ENCODE peak calls at places on chromosomes 13 and 19, in eight cellular contexts. One of them, this sample, is unnamed.

GRCh38 chr19:30046522-30046921 is 104.5 kb downstream of the URI1 start:
- DNase-seq in tibial nerve: no peak
- DNase-seq in sigmoid colon: no peak
- DNase-seq in uterus: no peak
- DNase-seq in right lobe of liver: no peak
- DNase-seq in Peyer's patch: no peak
- DNase-seq in stomach: no peak
- DNase-seq in HepG2: no peak
- DNase-seq in this sample: no peak

GRCh38 chr19:34733826-34734600 is at the start of gene ZNF181:
- DNase-seq in tibial nerve: peak; percentile 67
- DNase-seq in sigmoid colon: peak; percentile 94
- DNase-seq in uterus: peak; percentile 85
- DNase-seq in right lobe of liver: peak; percentile 90
- DNase-seq in Peyer's patch: peak; percentile 91
- DNase-seq in stomach: peak; percentile 89
- DNase-seq in HepG2: peak; percentile 86
- DNase-seq in this sample: peak; percentile 92

GRCh38 chr13:51849145-51850101 is 4.4 kb upstream of the TMEM272 start:
- DNase-seq in tibial nerve: no peak
- DNase-seq in sigmoid colon: no peak
- DNase-seq in uterus: no peak
- DNase-seq in right lobe of liver: no peak
- DNase-seq in Peyer's patch: no peak
- DNase-seq in stomach: no peak
- DNase-seq in HepG2: peak; percentile 22
- DNase-seq in this sample: no peak

GRCh38 chr13:20181180-20181579 is 11.6 kb downstream of the GJB2 start:
- DNase-seq in tibial nerve: no peak
- DNase-seq in sigmoid colon: no peak
- DNase-seq in uterus: no peak
- DNase-seq in right lobe of liver: no peak
- DNase-seq in Peyer's patch: no peak
- DNase-seq in stomach: no peak
- DNase-seq in HepG2: no peak
- DNase-seq in this sample: no peak

GRCh38 chr13:99144306-99144705 is 56.3 kb upstream of the UBAC2 start:
- DNase-seq in tibial nerve: no peak
- DNase-seq in sigmoid colon: no peak
- DNase-seq in uterus: no peak
- DNase-seq in right lobe of liver: no peak
- DNase-seq in Peyer's patch: no peak
- DNase-seq in stomach: no peak
- DNase-seq in HepG2: no peak
- DNase-seq in this sample: no peak

GRCh38 chr19:30131246-30131645 is 189.2 kb downstream of the URI1 start:
- DNase-seq in tibial nerve: no peak
- DNase-seq in sigmoid colon: no peak
- DNase-seq in uterus: no peak
- DNase-seq in right lobe of liver: no peak
- DNase-seq in Peyer's patch: no peak
- DNase-seq in stomach: no peak
- DNase-seq in HepG2: no peak
- DNase-seq in this sample: no peak

GRCh38 chr19:42202290-42202867 is 15.1 kb downstream of the DEDD2 start:
- DNase-seq in tibial nerve: no peak
- DNase-seq in sigmoid colon: no peak
- DNase-seq in uterus: no peak
- DNase-seq in right lobe of liver: no peak
- DNase-seq in Peyer's patch: no peak
- DNase-seq in stomach: no peak
- DNase-seq in HepG2: no peak
- DNase-seq in this sample: no peak

GRCh38 chr13:30466358-30466714 is 600 bp upstream of the HMGB1 start:
- DNase-seq in tibial nerve: no peak
- DNase-seq in sigmoid colon: no peak
- DNase-seq in uterus: no peak
- DNase-seq in right lobe of liver: no peak
- DNase-seq in Peyer's patch: no peak
- DNase-seq in stomach: no peak
- DNase-seq in HepG2: no peak
- DNase-seq in this sample: no peak

GRCh38 chr13:20191902-20192469 is 752 bp downstream of the GJB2 start:
- DNase-seq in tibial nerve: no peak
- DNase-seq in sigmoid colon: no peak
- DNase-seq in uterus: no peak
- DNase-seq in right lobe of liver: peak; percentile 62
- DNase-seq in Peyer's patch: peak; percentile 68
- DNase-seq in stomach: peak; percentile 53
- DNase-seq in HepG2: no peak
- DNase-seq in this sample: peak; percentile 66

GRCh38 chr19:34881982-34882381 is 44.7 kb upstream of the ZNF30 start:
- DNase-seq in tibial nerve: no peak
- DNase-seq in sigmoid colon: no peak
- DNase-seq in uterus: no peak
- DNase-seq in right lobe of liver: no peak
- DNase-seq in Peyer's patch: no peak
- DNase-seq in stomach: no peak
- DNase-seq in HepG2: peak; percentile 75
- DNase-seq in this sample: no peak

GRCh38 chr13:57644106-57644505 is 12.6 kb downstream of the PCDH17 start:
- DNase-seq in tibial nerve: no peak
- DNase-seq in sigmoid colon: no peak
- DNase-seq in uterus: no peak
- DNase-seq in right lobe of liver: no peak
- DNase-seq in Peyer's patch: no peak
- DNase-seq in stomach: no peak
- DNase-seq in HepG2: no peak
- DNase-seq in this sample: no peak

GRCh38 chr13:32031025-32031814 is at the start of gene FRY:
- DNase-seq in tibial nerve: peak; percentile 22
- DNase-seq in sigmoid colon: peak; percentile 87
- DNase-seq in uterus: peak; percentile 71
- DNase-seq in right lobe of liver: peak; percentile 91
- DNase-seq in Peyer's patch: peak; percentile 68
- DNase-seq in stomach: peak; percentile 60
- DNase-seq in HepG2: peak; percentile 74
- DNase-seq in this sample: peak; percentile 56

GRCh38 chr19:45886427-45887310 is 728 bp upstream of the IRF2BP1 start:
- DNase-seq in tibial nerve: peak; percentile 78
- DNase-seq in sigmoid colon: peak; percentile 97
- DNase-seq in uterus: peak; percentile 92
- DNase-seq in right lobe of liver: peak; percentile 88
- DNase-seq in Peyer's patch: peak; percentile 92
- DNase-seq in stomach: peak; percentile 93
- DNase-seq in HepG2: peak; percentile 88
- DNase-seq in this sample: peak; percentile 93
- TF ChIP-seq POLR2A in tibial nerve: peak; percentile 60
- TF ChIP-seq POLR2A in sigmoid colon: peak; percentile 62
- TF ChIP-seq POLR2A in uterus: peak; percentile 44
- TF ChIP-seq POLR2A in right lobe of liver: peak; percentile 82
- TF ChIP-seq POLR2A in Peyer's patch: no peak
- TF ChIP-seq POLR2A in stomach: no peak
- TF ChIP-seq POLR2A in HepG2: no peak
- TF ChIP-seq POLR2A in this sample: peak; percentile 66

DNA sequence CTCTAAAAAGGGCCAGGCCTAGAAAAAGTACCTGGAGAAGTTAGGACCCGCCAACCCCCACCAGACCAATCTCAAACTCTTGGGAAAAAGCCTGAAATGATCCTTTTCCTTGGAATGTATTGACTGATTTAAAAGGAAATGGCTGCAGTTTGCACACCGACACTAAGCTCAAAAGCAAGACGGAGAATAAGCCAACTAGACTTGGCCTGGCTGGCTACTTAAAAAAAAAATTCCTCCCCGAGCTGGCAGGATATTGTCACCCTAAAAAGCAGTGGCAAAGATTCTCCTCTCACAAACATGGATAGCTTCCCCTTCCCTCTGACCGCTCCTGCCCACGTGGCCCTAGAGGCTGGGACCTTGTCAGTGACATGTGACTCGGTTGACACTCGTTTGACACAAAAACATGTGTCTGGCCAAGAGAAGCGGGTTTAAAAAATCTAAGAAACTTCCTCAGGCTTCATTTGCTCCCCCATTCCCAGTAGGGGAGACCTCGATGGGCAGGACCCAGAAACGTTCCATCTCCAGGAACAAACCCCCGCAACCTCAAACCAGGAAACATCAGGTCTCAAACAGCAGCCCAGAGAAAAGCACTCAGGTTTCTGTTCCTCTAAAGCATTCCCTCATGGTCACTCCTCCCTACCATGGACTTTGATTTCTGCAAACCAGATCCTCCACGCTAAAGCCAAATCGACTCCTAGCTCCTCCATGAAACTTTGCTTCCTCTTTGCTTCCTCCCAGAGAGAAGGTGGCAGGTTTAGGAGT is 1.3 kb downstream of the RFX1 start:
- DNase-seq in tibial nerve: peak; percentile 49
- DNase-seq in sigmoid colon: peak; percentile 79
- DNase-seq in uterus: no peak
- DNase-seq in right lobe of liver: peak; percentile 84
- DNase-seq in Peyer's patch: peak; percentile 66
- DNase-seq in stomach: peak; percentile 47
- DNase-seq in HepG2: peak; percentile 58
- DNase-seq in this sample: peak; percentile 66
- H3K27ac ChIP-seq in tibial nerve: peak overlapping the region; percentile 100
- H3K27ac ChIP-seq in sigmoid colon: peak overlapping the region; percentile 99
- H3K27ac ChIP-seq in uterus: peak overlapping the region; percentile 100
- H3K27ac ChIP-seq in right lobe of liver: peak overlapping the region; percentile 97
- H3K27ac ChIP-seq in Peyer's patch: peak overlapping the region; percentile 98
- H3K27ac ChIP-seq in stomach: peak overlapping the region; percentile 99
- H3K27ac ChIP-seq in HepG2: peak overlapping the region; percentile 96
- H3K27ac ChIP-seq in this sample: peak overlapping the region; percentile 100

GRCh38 chr19:934865-935422 is 9.1 kb downstream of the ARID3A start:
- DNase-seq in tibial nerve: peak; percentile 58
- DNase-seq in sigmoid colon: peak; percentile 94
- DNase-seq in uterus: peak; percentile 78
- DNase-seq in right lobe of liver: peak; percentile 95
- DNase-seq in Peyer's patch: peak; percentile 85
- DNase-seq in stomach: peak; percentile 97
- DNase-seq in HepG2: peak; percentile 88
- DNase-seq in this sample: peak; percentile 86

GRCh38 chr19:931860-932646 is 6.2 kb downstream of the ARID3A start:
- DNase-seq in tibial nerve: no peak
- DNase-seq in sigmoid colon: no peak
- DNase-seq in uterus: no peak
- DNase-seq in right lobe of liver: no peak
- DNase-seq in Peyer's patch: no peak
- DNase-seq in stomach: no peak
- DNase-seq in HepG2: no peak
- DNase-seq in this sample: no peak

GRCh38 chr19:934197-934840 is 8.5 kb downstream of the ARID3A start:
- DNase-seq in tibial nerve: no peak
- DNase-seq in sigmoid colon: no peak
- DNase-seq in uterus: no peak
- DNase-seq in right lobe of liver: no peak
- DNase-seq in Peyer's patch: no peak
- DNase-seq in stomach: no peak
- DNase-seq in HepG2: no peak
- DNase-seq in this sample: no peak

GRCh38 chr19:933553-933882 is 7.7 kb downstream of the ARID3A start:
- DNase-seq in tibial nerve: no peak
- DNase-seq in sigmoid colon: no peak
- DNase-seq in uterus: no peak
- DNase-seq in right lobe of liver: no peak
- DNase-seq in Peyer's patch: no peak
- DNase-seq in stomach: no peak
- DNase-seq in HepG2: no peak
- DNase-seq in this sample: no peak

GRCh38 chr19:932647-933552 is 7.1 kb downstream of the ARID3A start:
- DNase-seq in tibial nerve: peak; percentile 72
- DNase-seq in sigmoid colon: peak; percentile 94
- DNase-seq in uterus: peak; percentile 81
- DNase-seq in right lobe of liver: peak; percentile 30
- DNase-seq in Peyer's patch: peak; percentile 63
- DNase-seq in stomach: peak; percentile 71
- DNase-seq in HepG2: no peak
- DNase-seq in this sample: peak; percentile 75
- TF ChIP-seq POLR2A in tibial nerve: peak; percentile 6
- TF ChIP-seq POLR2A in sigmoid colon: no peak
- TF ChIP-seq POLR2A in uterus: no peak
- TF ChIP-seq POLR2A in right lobe of liver: no peak
- TF ChIP-seq POLR2A in Peyer's patch: no peak
- TF ChIP-seq POLR2A in stomach: no peak
- TF ChIP-seq POLR2A in HepG2: no peak
- TF ChIP-seq POLR2A in this sample: no peak

GRCh38 chr19:4058696-4059492 is 7.8 kb downstream of the ZBTB7A start:
- DNase-seq in tibial nerve: no peak
- DNase-seq in sigmoid colon: peak; percentile 74
- DNase-seq in uterus: peak; percentile 52
- DNase-seq in right lobe of liver: no peak
- DNase-seq in Peyer's patch: peak; percentile 68
- DNase-seq in stomach: no peak
- DNase-seq in HepG2: no peak
- DNase-seq in this sample: peak; percentile 40

GRCh38 chr19:4060621-4061177 is 6.0 kb downstream of the ZBTB7A start:
- DNase-seq in tibial nerve: no peak
- DNase-seq in sigmoid colon: peak; percentile 71
- DNase-seq in uterus: peak; percentile 36
- DNase-seq in right lobe of liver: no peak
- DNase-seq in Peyer's patch: peak; percentile 77
- DNase-seq in stomach: no peak
- DNase-seq in HepG2: no peak
- DNase-seq in this sample: peak; percentile 59

GRCh38 chr19:4059493-4059880 is 7.2 kb downstream of the ZBTB7A start:
- DNase-seq in tibial nerve: no peak
- DNase-seq in sigmoid colon: peak; percentile 64
- DNase-seq in uterus: no peak
- DNase-seq in right lobe of liver: no peak
- DNase-seq in Peyer's patch: peak; percentile 88
- DNase-seq in stomach: peak; percentile 70
- DNase-seq in HepG2: no peak
- DNase-seq in this sample: peak; percentile 85

GRCh38 chr19:4059931-4060620 is 6.6 kb downstream of the ZBTB7A start:
- DNase-seq in tibial nerve: peak; percentile 58
- DNase-seq in sigmoid colon: peak; percentile 90
- DNase-seq in uterus: peak; percentile 90
- DNase-seq in right lobe of liver: peak; percentile 62
- DNase-seq in Peyer's patch: peak; percentile 90
- DNase-seq in stomach: peak; percentile 73
- DNase-seq in HepG2: no peak
- DNase-seq in this sample: peak; percentile 90

DNA sequence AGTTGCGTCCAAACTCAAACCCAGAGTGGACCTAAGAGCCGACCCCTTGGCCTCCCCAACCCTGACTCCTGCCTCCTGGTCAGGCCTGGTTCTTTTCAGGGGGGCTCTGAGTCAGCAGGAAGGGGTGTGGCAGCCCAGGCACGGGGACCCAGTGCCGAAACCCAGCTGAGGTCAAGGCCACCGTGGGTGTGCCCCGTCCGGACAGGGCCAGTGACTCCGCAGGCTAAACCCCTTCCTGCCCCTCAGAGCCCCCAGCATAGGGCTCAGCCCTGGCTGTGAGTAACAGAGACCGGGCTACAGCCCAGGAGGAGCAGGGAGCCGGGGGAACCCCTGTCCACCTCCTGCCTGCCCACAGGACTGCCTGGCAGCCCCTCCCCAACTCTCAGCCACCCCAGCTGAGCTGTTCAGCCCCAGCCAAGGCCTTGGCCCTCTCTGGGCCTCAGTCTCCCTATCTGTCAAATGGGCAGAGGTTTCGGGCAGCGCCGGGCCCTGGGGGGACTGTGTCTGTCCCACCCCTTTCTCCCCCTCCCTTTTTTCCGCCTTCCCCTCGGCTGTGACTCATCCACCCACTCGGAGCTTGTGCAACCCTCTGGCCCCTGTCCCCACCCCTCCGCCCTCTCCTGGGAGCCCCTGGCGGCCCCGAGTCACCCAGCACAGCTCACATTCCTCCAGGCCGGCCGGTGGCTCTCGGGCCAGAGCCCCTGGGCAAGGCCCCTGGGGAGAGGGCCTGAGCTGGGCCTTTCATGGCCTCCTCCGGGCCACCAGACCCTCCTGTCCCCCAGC is 8.6 kb downstream of the ZBTB7A start:
- DNase-seq in tibial nerve: peak; percentile 80
- DNase-seq in sigmoid colon: peak; percentile 97
- DNase-seq in uterus: peak; percentile 92
- DNase-seq in right lobe of liver: peak; percentile 92
- DNase-seq in Peyer's patch: peak; percentile 88
- DNase-seq in stomach: peak; percentile 81
- DNase-seq in HepG2: peak; percentile 90
- DNase-seq in this sample: peak; percentile 87
- H3K27ac ChIP-seq in tibial nerve: peak overlapping the region; percentile 100
- H3K27ac ChIP-seq in sigmoid colon: peak overlapping the region; percentile 100
- H3K27ac ChIP-seq in uterus: peak overlapping the region; percentile 98
- H3K27ac ChIP-seq in right lobe of liver: peak overlapping the region; percentile 86
- H3K27ac ChIP-seq in Peyer's patch: peak overlapping the region; percentile 99
- H3K27ac ChIP-seq in stomach: peak overlapping the region; percentile 95
- H3K27ac ChIP-seq in HepG2: peak overlapping the region; percentile 94
- H3K27ac ChIP-seq in this sample: peak overlapping the region; percentile 97

This sample was measured in transverse colon.